ENCODE peak calls at places on chromosomes 1 and 21, in ten cellular contexts. P, G, R, N, L, M, H, X, T and Z are unnamed samples.

GRCh38 chr1:156050376-156050775 is 3.2 kb downstream of the UBQLN4 start:
- DNase-seq in P (no peak), G (no peak), R (no peak), N (no peak), L (no peak), M (no peak), H (no peak), X (no peak), T (no peak), Z (no peak)

GRCh38 chr1:85240174-85240601 is 19.3 kb downstream of the C1orf52 start:
- DNase-seq in P (no peak), G (no peak), R (peak), N (peak), L (no peak), M (no peak), H (peak), X (no peak), T (no peak), Z (no peak)

GRCh38 chr1:54399765-54400164 is 6.4 kb downstream of the SSBP3 start:
- DNase-seq in P (no peak), G (no peak), R (no peak), N (no peak), L (no peak), M (no peak), H (no peak), X (no peak), T (no peak), Z (no peak)

GRCh38 chr21:32844653-32845443 is 73.3 kb upstream of the PAXBP1 start:
- DNase-seq in P (no peak), G (no peak), R (peak), N (peak), L (peak), M (no peak), H (peak), X (no peak), T (no peak), Z (no peak)

GRCh38 chr1:158037876-158038359 is 44.5 kb downstream of the KIRREL1 start:
- DNase-seq in P (no peak), G (no peak), R (peak), N (peak), L (peak), M (no peak), H (peak), X (no peak), T (no peak), Z (no peak)

GRCh38 chr1:66292944-66293343 is 241.0 kb upstream of the SGIP1 start:
- DNase-seq in P (no peak), G (no peak), R (peak), N (no peak), L (no peak), M (no peak), H (no peak), X (peak), T (no peak), Z (no peak)

GRCh38 chr1:218480137-218480536 is 135.0 kb downstream of the TGFB2 start:
- DNase-seq in P (no peak), G (no peak), R (peak), N (no peak), L (peak), M (no peak), H (peak), X (no peak), T (no peak), Z (no peak)

GRCh38 chr1:246724725-246725095 is 501 bp downstream of the SCCPDH start:
- DNase-seq in P (no peak), G (no peak), R (peak), N (no peak), L (peak), M (no peak), H (peak), X (no peak), T (no peak), Z (no peak)

GRCh38 chr1:11158720-11159321 is 30.3 kb upstream of the ANGPTL7 start:
- DNase-seq in P (no peak), G (no peak), R (peak), N (peak), L (peak), M (no peak), H (peak), X (no peak), T (no peak), Z (no peak)

GRCh38 chr1:69737527-69738176 is 169.9 kb downstream of the LRRC7 start:
- DNase-seq in P (no peak), G (no peak), R (peak), N (peak), L (peak), M (no peak), H (peak), X (no peak), T (peak), Z (no peak)

GRCh38 chr1:24279590-24280232 is 39.4 kb upstream of the GRHL3 start:
- DNase-seq in P (no peak), G (no peak), R (no peak), N (no peak), L (no peak), M (no peak), H (no peak), X (no peak), T (no peak), Z (no peak)

GRCh38 chr1:205449750-205450443 is 5.9 kb downstream of the BLACAT1 start:
- DNase-seq in P (peak), G (no peak), R (no peak), N (peak), L (peak), M (no peak), H (peak), X (no peak), T (no peak), Z (no peak)

GRCh38 chr1:196698993-196699392 is 47.1 kb downstream of the CFH start:
- DNase-seq in P (no peak), G (no peak), R (no peak), N (no peak), L (no peak), M (no peak), H (no peak), X (no peak), T (no peak), Z (no peak)

GRCh38 chr21:18384771-18385170 is 18.8 kb downstream of the TMPRSS15 start:
- DNase-seq in P (no peak), G (no peak), R (no peak), N (no peak), L (peak), M (no peak), H (no peak), X (no peak), T (no peak), Z (no peak)

GRCh38 chr1:227343727-227344551 is 25.6 kb upstream of the CDC42BPA start:
- DNase-seq in P (no peak), G (no peak), R (peak), N (peak), L (peak), M (no peak), H (peak), X (no peak), T (no peak), Z (no peak)

GRCh38 chr1:8202182-8202905 is 115.6 kb upstream of the SLC45A1 start:
- DNase-seq in P (no peak), G (no peak), R (peak), N (peak), L (peak), M (no peak), H (peak), X (no peak), T (no peak), Z (no peak)